ENCODE peak calls at places on chromosomes 12 and 14, in four cellular contexts. D, K, Q and B are unnamed samples.

GRCh38 chr12:82912406-82912805 is 225.7 kb downstream of the TMTC2 start:
- DNase-seq in K (peak; percentile 19), Q (no peak), D (no peak), B (no peak)

GRCh38 chr12:96774501-96775256 is 132.4 kb upstream of the NEDD1 start:
- DNase-seq in K (no peak), Q (no peak), D (no peak), B (no peak)

GRCh38 chr12:122318607-122319311 is 52.5 kb upstream of the VPS33A start:
- DNase-seq in K (peak; percentile 86), D (peak; percentile 37), Q (no peak), B (no peak)

GRCh38 chr12:76037130-76038105 is 5.8 kb upstream of the PHLDA1 start:
- DNase-seq in K (peak; percentile 93), Q (peak; percentile 36), D (peak; percentile 54), B (no peak)

GRCh38 chr12:126926023-126926600 is 1340.9 kb upstream of the TMEM132C start:
- DNase-seq in K (no peak), Q (no peak), D (no peak), B (no peak)

GRCh38 chr12:48156648-48157015 is 683 bp downstream of the ASB8 start:
- DNase-seq in Q (no peak), K (no peak), D (no peak), B (no peak)

GRCh38 chr12:41548926-41549325 is 360.8 kb downstream of the PDZRN4 start:
- DNase-seq in D (no peak), K (no peak), Q (no peak), B (no peak)

GRCh38 chr14:99718031-99718810 is 34.1 kb downstream of the CYP46A1 start:
- DNase-seq in D (no peak), K (no peak), Q (no peak), B (no peak)

GRCh38 chr12:121797937-121798801 is 4.7 kb upstream of the RHOF start:
- DNase-seq in Q (peak; percentile 94), D (peak; percentile 83), K (peak; percentile 74), B (no peak)

GRCh38 chr12:123903301-123904065 is 69.1 kb downstream of the CCDC92 start:
- DNase-seq in D (no peak), Q (no peak), K (no peak), B (no peak)

GRCh38 chr12:132806857-132807256 is 21.8 kb downstream of the GOLGA3 start:
- DNase-seq in Q (no peak), K (no peak), D (no peak), B (no peak)

GRCh38 chr12:1421091-1421902 is 173.1 kb downstream of the FBXL14 start:
- DNase-seq in D (no peak), K (no peak), Q (no peak), B (no peak)

GRCh38 chr12:67943295-67943892 is 45.9 kb upstream of the IFNG-AS1 start:
- DNase-seq in K (peak; percentile 82), Q (peak; percentile 86), D (peak; percentile 79), B (peak; percentile 48)

GRCh38 chr14:67729072-67729561 is 27.4 kb downstream of the RDH12 start:
- DNase-seq in Q (peak; percentile 75), D (no peak), K (no peak), B (no peak)

GRCh38 chr14:38663382-38663781 is 407.5 kb upstream of the CLEC14A start:
- DNase-seq in K (no peak), Q (no peak), D (no peak), B (no peak)

GRCh38 chr14:69573205-69573840 is 1.3 kb downstream of the CCDC177 start:
- DNase-seq in D (no peak), K (no peak), Q (no peak), B (no peak)

GRCh38 chr12:31368666-31369361 is 42.9 kb upstream of the SINHCAF start:
- DNase-seq in Q (peak; percentile 42), D (no peak), K (no peak), B (no peak)

GRCh38 chr14:87059060-87059827 is 933.7 kb downstream of the GALC start:
- DNase-seq in K (no peak), Q (no peak), D (no peak), B (no peak)

GRCh38 chr12:26791328-26791791 is 41.6 kb downstream of the ITPR2 start:
- DNase-seq in D (no peak), K (peak; percentile 79), Q (no peak), B (no peak)

GRCh38 chr14:105315941-105316562 is 1.5 kb downstream of the PACS2 start:
- DNase-seq in Q (no peak), K (no peak), D (no peak), B (no peak)

GRCh38 chr12:70618371-70618770 is 18.9 kb downstream of the PTPRB start:
- DNase-seq in K (no peak), D (no peak), Q (no peak), B (no peak)

GRCh38 chr12:109996483-109996853 is 300 bp upstream of the GIT2 start:
- DNase-seq in Q (no peak), D (no peak), K (no peak), B (no peak)

GRCh38 chr12:109995366-109995702 is 834 bp downstream of the GIT2 start:
- DNase-seq in Q (no peak), K (no peak), D (no peak), B (no peak)

GRCh38 chr12:109994262-109995175 is 1.6 kb downstream of the GIT2 start:
- DNase-seq in D (no peak), Q (no peak), K (no peak), B (no peak)

GRCh38 chr12:109997393-109997792 is 1.2 kb upstream of the GIT2 start:
- DNase-seq in D (no peak), Q (no peak), K (no peak), B (no peak)

DNA sequence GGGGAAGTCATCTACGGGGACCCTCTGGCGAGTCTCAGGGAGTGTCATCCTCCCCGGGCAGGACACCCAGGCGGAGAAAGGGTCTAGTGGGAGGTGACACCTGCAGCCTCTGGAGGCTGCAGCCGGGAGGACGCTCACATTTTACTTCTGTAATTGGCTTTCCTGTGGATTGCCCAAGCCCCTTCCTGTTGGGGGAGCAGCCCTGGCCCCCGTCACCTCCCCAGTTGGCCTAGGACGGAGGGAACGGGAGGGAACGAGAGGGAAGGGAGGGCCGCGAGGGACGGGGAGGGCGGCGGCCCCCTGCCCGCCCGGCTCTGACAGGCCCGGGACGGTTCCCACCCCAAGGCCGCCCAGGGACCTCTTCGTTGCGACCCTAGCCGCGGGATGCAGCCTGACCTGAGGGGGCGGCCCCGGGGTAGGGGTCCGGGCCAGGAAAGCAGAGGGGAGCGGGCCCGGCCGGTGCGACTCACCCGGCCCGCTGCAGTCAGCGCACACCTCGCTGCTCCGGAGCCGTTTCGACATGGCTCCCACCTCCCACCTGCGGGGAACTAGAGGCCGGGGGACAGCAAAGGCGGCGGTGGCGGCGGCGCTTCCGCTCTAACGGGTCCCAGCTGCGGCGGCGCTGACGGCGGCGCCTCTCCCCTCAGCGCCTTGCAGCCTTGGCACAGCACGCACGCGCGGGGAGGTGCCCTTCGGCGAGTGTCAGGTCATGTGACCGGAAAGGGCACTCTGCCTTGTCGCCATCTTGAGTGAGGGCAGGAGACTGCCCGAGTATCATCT is at the start of gene GIT2:
- DNase-seq in Q (peak; percentile 94), D (peak; percentile 93), K (peak; percentile 90), B (peak; percentile 72)
- H3K27ac ChIP-seq in Q (peak within 1 kb of the TSS; percentile 72), D (peak within 1 kb of the TSS; percentile 97), K (peak within 1 kb of the TSS; percentile 77), B (peak within 1 kb of the TSS; percentile 79)

GRCh38 chr14:100840286-100840685 is 14.4 kb downstream of the MEG3 start:
- DNase-seq in Q (no peak), K (no peak), D (no peak), B (no peak)
- H3K4me1 ChIP-seq in Q (no peaks in the 10 kb centered on the region), K (peaks cover 3% of the 10 kb centered on the region), D (no peaks in the 10 kb centered on the region), B (no peaks in the 10 kb centered on the region)

DNA sequence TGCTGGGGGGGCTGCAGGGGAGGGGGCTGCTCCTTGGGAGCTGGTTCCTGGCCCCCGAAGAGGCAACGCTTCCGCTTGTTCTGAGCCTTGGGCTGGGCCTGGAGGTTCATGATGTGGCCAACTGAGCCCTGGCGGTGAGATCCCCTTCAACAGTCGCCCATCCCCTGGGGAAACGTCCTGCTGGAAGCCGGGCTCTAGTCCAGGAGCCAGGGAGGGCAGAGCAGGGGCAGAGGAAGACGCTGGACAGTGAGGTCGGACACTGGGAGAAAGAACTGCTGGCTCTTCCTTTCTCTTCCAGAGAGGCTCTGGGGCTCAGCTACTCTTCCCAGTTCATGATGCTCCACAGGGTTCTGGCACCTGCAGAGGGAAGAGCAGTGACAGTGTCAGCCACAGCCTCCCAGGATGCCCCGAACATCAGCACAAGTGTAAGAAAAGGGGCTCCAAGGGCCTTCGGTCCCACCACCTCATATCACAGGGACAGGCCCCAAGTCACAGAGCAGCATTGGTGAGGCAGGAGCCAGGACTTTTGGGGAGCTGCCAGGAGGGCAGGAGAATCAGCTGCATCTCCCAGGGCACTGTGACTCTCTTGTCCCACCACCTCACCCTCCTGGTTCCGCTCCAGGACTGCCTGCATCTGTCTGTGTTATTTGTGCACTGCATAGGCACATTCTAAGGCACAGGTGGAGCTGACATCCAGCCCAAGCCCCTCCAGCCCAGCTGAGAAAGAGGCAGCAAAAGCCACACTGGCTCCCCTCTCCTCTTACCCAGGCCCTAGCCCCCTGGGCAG is 25.9 kb upstream of the PNMA1 start:
- DNase-seq in Q (peak; percentile 44), K (no peak), D (no peak), B (no peak)
- H3K27ac ChIP-seq in Q (peak overlapping the region; percentile 92), K (peak overlapping the region; percentile 83), D (peak overlapping the region; percentile 84), B (peak overlapping the region; percentile 89)

GRCh38 chr14:90438841-90439240 is 42.0 kb downstream of the CALM1 start:
- DNase-seq in K (no peak), Q (no peak), D (no peak), B (no peak)

GRCh38 chr14:90444077-90444696 is 47.4 kb downstream of the CALM1 start:
- DNase-seq in D (no peak), K (no peak), Q (no peak), B (no peak)

GRCh38 chr14:90443161-90444076 is 46.6 kb downstream of the CALM1 start:
- DNase-seq in Q (no peak), K (no peak), D (no peak), B (no peak)

GRCh38 chr14:90439874-90440442 is 43.1 kb downstream of the CALM1 start:
- DNase-seq in Q (no peak), D (no peak), K (no peak), B (no peak)

DNA sequence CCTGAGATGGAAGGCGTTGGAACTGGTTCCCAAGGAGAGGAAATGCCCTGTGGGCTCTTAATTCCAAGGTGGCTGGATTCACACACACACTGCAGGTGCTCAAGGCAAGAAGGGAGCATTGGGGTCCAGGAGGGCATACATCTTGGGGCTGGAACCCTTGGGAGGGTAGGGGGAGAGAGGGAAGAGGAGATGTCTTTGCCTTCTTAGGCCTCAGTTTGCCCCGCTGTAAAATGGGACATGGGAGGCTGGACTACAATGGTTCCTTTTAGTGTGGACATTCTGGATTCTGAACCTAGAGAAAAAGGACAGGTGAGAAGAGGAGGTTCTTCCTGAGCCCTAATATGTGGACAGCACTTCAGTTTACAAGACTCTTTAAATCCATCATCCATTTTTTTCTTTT is 43.8 kb downstream of the CALM1 start:
- DNase-seq in D (no peak), Q (no peak), K (no peak), B (no peak)
- H3K4me1 ChIP-seq in D (no peaks in the 10 kb centered on the region), Q (no peaks in the 10 kb centered on the region), K (no peaks in the 10 kb centered on the region), B (no peaks in the 10 kb centered on the region)

GRCh38 chr12:102462803-102463499 is 17.4 kb downstream of the IGF1 start:
- DNase-seq in D (no peak), K (peak; percentile 82), Q (no peak), B (no peak)
- H3K27ac ChIP-seq in D (peak overlapping the region; percentile 49), K (no peak overlapping the region), Q (no peak overlapping the region), B (peak overlapping the region; percentile 5)

DNA sequence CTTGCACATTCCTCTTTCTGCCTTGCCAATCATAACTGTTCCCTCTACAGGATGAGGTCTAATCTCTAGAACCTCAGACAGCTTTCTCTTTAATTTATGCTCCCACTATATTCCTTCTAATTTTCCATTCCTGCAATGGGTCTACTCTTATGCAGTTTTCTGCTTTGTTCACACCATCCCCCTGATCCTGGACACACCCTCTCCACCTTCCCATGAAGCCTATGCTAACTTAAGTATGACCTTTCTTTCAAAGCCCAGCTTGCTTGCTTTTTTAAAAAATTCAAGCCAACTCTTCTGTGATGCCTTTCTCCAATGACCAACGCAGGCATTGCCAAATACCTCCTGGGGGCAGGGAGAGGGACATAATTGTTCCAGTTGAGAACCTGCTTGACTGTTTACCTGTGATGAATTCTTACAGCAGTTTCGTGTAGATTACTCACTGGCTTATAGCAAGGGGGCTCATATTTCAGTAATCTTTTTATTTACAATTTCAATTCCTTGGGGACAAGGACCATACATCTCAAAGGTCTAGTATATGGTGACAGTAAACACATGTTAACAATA is 7.8 kb downstream of the SLC38A1 start:
- DNase-seq in K (no peak), D (no peak), Q (no peak), B (no peak)
- H3K4me1 ChIP-seq in K (peaks cover 6% of the 10 kb centered on the region), D (no peaks in the 10 kb centered on the region), Q (no peaks in the 10 kb centered on the region), B (peaks cover 30% of the 10 kb centered on the region)